ENCODE peak calls at places on chromosomes 7 and 10, in eight cellular contexts. F is OCI-LY7, V is IMR-90, L is cardiac muscle cell, H is GM12878, E is psoas muscle, Q is GM23248, A is heart left ventricle. T is an unnamed sample.

GRCh38 chr10:133270773-133271297 is 5.8 kb downstream of the ADAM8 start:
- DNase-seq in V (no peak), L (no peak), E (no peak), H (no peak), Q (no peak), F (no peak), A (no peak), T (no peak)

GRCh38 chr10:132507467-132507955 is 30.1 kb upstream of the INPP5A start:
- DNase-seq in H (no peak), L (no peak), V (no peak), Q (no peak), E (no peak), F (no peak), A (peak; percentile 17), T (no peak)

GRCh38 chr10:80509403-80510161 is 28.1 kb upstream of the SH2D4B start:
- DNase-seq in L (no peak), H (no peak), E (peak; percentile 37), Q (peak; percentile 44), F (no peak), V (peak; percentile 81), A (peak; percentile 71), T (no peak)

GRCh38 chr7:151411551-151411950 is 1.7 kb upstream of the WDR86 start:
- DNase-seq in Q (no peak), A (no peak), V (no peak), F (peak; percentile 45), E (no peak), H (no peak), L (no peak), T (no peak)

GRCh38 chr10:96339956-96340904 is 18.6 kb downstream of the OPALIN start:
- DNase-seq in H (no peak), F (peak; percentile 88), E (peak; percentile 23), Q (peak; percentile 83), A (peak; percentile 44), V (peak; percentile 70), L (peak; percentile 86), T (peak; percentile 6)

GRCh38 chr7:134685250-134685649 is 38.6 kb downstream of the BPGM start:
- DNase-seq in F (no peak), V (peak; percentile 44), A (no peak), E (no peak), Q (peak; percentile 28), L (no peak), H (no peak), T (no peak)

GRCh38 chr7:27083646-27084045 is 12.2 kb downstream of the HOXA1 start:
- DNase-seq in H (peak; percentile 8), L (no peak), V (no peak), E (no peak), A (no peak), Q (no peak), F (no peak), T (no peak)

GRCh38 chr10:25226775-25227682 is 52.2 kb downstream of the GPR158 start:
- DNase-seq in H (peak; percentile 4), L (peak; percentile 69), Q (peak; percentile 79), E (no peak), A (peak; percentile 21), V (peak; percentile 22), F (peak; percentile 34), T (no peak)

GRCh38 chr7:133412942-133413341 is 160.1 kb downstream of the EXOC4 start:
- DNase-seq in L (peak; percentile 14), V (peak; percentile 4), H (no peak), Q (no peak), E (no peak), A (no peak), F (no peak), T (no peak)

GRCh38 chr10:7027913-7028808 is 382.7 kb downstream of the SFMBT2 start:
- DNase-seq in F (no peak), A (no peak), L (no peak), H (no peak), Q (peak; percentile 45), E (no peak), V (peak; percentile 43), T (no peak)

GRCh38 chr10:124837687-124838086 is 36.1 kb downstream of the ABRAXAS2 start:
- DNase-seq in L (no peak), A (no peak), F (no peak), H (no peak), V (no peak), Q (no peak), E (no peak), T (no peak)

DNA sequence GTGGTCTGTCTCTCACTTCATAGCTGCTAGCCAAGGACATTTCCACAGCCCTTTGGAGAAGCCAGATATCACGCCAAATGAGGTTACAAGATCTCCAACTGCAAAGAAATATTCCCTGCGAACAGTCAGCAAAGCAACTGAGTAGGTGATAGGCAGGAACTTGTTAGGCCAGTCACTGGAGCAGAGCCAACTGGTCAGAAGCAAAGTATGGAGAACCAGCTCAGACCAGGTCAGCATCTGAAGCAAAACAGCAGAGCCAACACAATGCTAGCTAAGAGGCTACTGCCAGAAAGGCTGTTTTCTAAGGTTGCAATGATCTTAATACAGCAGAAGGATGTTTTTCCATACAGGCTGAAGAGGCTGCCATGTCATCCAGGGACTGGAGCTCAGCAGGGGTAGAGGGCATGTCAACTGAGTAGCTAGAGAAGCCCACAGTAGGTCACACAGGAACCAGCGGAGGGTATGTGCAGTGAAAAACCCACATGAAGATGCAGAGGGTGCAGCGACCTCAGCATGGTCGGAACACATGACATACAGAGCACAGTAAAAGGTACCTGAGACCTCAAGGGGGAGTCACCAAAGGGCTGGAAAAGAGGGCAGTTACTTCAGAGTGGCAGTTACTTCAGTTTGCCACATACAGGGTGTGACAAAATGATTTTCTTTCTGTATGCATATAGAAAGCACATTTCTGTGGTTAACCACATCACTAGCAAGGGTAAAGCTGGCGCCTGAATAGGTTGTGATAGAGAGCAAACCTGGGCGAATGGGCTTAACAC is 8.9 kb downstream of the SEC31B start:
- DNase-seq in L (no peak), Q (no peak), H (no peak), V (peak; percentile 27), E (no peak), F (no peak), A (no peak), T (no peak)
- H3K4me1 ChIP-seq in L (peaks cover 9% of the 10 kb centered on the region), Q (peaks cover 15% of the 10 kb centered on the region), H (peaks cover 8% of the 10 kb centered on the region), V (no peaks in the 10 kb centered on the region), E (no peaks in the 10 kb centered on the region), F (peaks cover 7% of the 10 kb centered on the region), A (peaks cover 22% of the 10 kb centered on the region), T (no peaks in the 10 kb centered on the region)

DNA sequence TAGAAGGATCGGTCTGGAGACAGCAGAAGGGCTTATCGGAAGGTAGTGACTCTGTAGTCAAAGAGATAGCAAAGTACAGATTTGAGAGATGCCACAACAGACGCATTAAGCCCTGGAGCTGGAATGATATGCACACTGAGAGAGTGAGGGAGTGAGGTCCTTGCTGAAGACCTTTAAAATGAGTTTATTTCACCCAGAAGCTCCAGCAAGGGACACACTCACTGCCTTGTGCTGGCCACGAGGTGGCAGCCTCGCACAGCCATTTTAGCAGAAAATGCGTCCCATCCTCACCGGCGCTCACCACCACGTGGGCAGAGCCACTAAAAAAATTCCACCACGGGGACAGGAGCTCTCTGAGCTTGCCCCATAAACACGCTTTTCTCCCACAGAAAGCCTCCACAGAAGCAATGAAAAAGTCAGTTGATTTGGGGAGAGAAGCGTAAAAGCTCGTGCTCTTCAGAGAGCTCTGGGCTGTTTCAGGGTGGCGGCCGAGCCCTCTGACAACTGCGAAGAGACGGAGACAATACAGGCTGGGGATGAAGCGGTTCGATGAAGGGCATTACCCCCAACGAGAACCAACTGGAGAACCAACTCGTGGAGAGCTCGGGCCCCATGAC is 163.0 kb upstream of the KLF14 start:
- DNase-seq in H (no peak), V (peak; percentile 84), A (peak; percentile 72), Q (peak; percentile 92), E (peak; percentile 81), F (peak; percentile 72), L (peak; percentile 69), T (no peak)
- H3K4me1 ChIP-seq in H (peaks cover 51% of the 10 kb centered on the region), V (peaks cover 52% of the 10 kb centered on the region), A (peaks cover 88% of the 10 kb centered on the region), Q (peaks cover 94% of the 10 kb centered on the region), E (peaks cover 89% of the 10 kb centered on the region), F (peaks cover 41% of the 10 kb centered on the region), L (no peaks in the 10 kb centered on the region), T (peaks cover 35% of the 10 kb centered on the region)

GRCh38 chr7:140334341-140335057 is 63.8 kb downstream of the SLC37A3 start:
- DNase-seq in A (no peak), L (no peak), Q (no peak), H (no peak), E (no peak), F (no peak), V (no peak), T (no peak)
- H3K4me1 ChIP-seq in A (no peaks in the 10 kb centered on the region), L (peaks cover 31% of the 10 kb centered on the region), Q (no peaks in the 10 kb centered on the region), H (no peaks in the 10 kb centered on the region), E (no peaks in the 10 kb centered on the region), F (no peaks in the 10 kb centered on the region), V (no peaks in the 10 kb centered on the region), T (no peaks in the 10 kb centered on the region)

GRCh38 chr10:26455567-26456315 is 17.6 kb downstream of the APBB1IP start:
- DNase-seq in V (no peak), H (no peak), F (no peak), E (no peak), L (no peak), A (no peak), Q (peak; percentile 40), T (no peak)
- H3K4me1 ChIP-seq in V (no peaks in the 10 kb centered on the region), H (peaks cover 42% of the 10 kb centered on the region), F (peaks cover 88% of the 10 kb centered on the region), E (no peaks in the 10 kb centered on the region), L (no peaks in the 10 kb centered on the region), A (peaks cover 44% of the 10 kb centered on the region), Q (peaks cover 7% of the 10 kb centered on the region), T (no peaks in the 10 kb centered on the region)

GRCh38 chr7:36185092-36185491 is 32.0 kb downstream of the EEPD1 start:
- DNase-seq in H (no peak), V (no peak), L (no peak), E (no peak), Q (no peak), F (no peak), A (no peak), T (no peak)
- H3K4me1 ChIP-seq in H (no peaks in the 10 kb centered on the region), V (peaks cover 13% of the 10 kb centered on the region), L (peaks cover 4% of the 10 kb centered on the region), E (peaks cover 81% of the 10 kb centered on the region), Q (no peaks in the 10 kb centered on the region), F (peaks cover 63% of the 10 kb centered on the region), A (peaks cover 9% of the 10 kb centered on the region), T (peaks cover 55% of the 10 kb centered on the region)

GRCh38 chr10:103546401-103546800 is 52.9 kb downstream of the NEURL1 start:
- DNase-seq in E (no peak), L (no peak), A (no peak), Q (no peak), F (no peak), V (no peak), H (no peak), T (no peak)
- H3K4me1 ChIP-seq in E (peaks cover 43% of the 10 kb centered on the region), L (peaks cover 7% of the 10 kb centered on the region), A (peaks cover 14% of the 10 kb centered on the region), Q (no peaks in the 10 kb centered on the region), F (peaks cover 71% of the 10 kb centered on the region), V (peaks cover 3% of the 10 kb centered on the region), H (peaks cover 11% of the 10 kb centered on the region), T (peaks cover 7% of the 10 kb centered on the region)

T was measured in thoracic aorta.